ENCODE peak calls at places on chromosomes 11 and 22, in nine cellular contexts. R is RWPE1; V is HEK293T; W is CD4-positive, alpha-beta memory T cell; D is stimulated activated CD4-positive, alpha-beta T cell treated with anti-CD3 and anti-CD28 coated beads, Interleukin-2, amount 100 ng/mL, for 48 hours; H is GM10248; G is NCI-H774; C is NCI-H748 treated with DMSO at 0.1 percent for 48 hours; S is heart left ventricle. U is an unnamed sample.
A peak's percentile ranks its signal among the peaks of the same experiment; 100 is the strongest.

GRCh38 chr11:69351460-69351859 is 57.5 kb downstream of the MYEOV start:
- DNase-seq in R (peak; percentile 51), V (no peak), W (no peak), D (no peak), H (no peak), G (no peak), C (no peak), S (no peak), U (no peak)

GRCh38 chr11:26974068-26974790 is 19.7 kb upstream of the FIBIN start:
- DNase-seq in R (no peak), V (no peak), W (no peak), D (no peak), H (no peak), G (no peak), C (no peak), S (no peak), U (no peak)

GRCh38 chr22:44797181-44797720 is 44.9 kb downstream of the ARHGAP8 start:
- DNase-seq in R (no peak), V (no peak), W (no peak), D (no peak), H (no peak), G (no peak), C (no peak), S (no peak), U (no peak)

GRCh38 chr22:44667829-44668189 is 34.2 kb upstream of the PRR5 start:
- DNase-seq in R (no peak), V (no peak), W (peak; percentile 82), D (no peak), H (no peak), G (no peak), C (no peak), S (no peak), U (no peak)

GRCh38 chr11:69892986-69893555 is 73.9 kb upstream of the FGF3 start:
- DNase-seq in R (no peak), V (no peak), W (no peak), D (no peak), H (no peak), G (no peak), C (peak; percentile 57), S (no peak), U (no peak)

GRCh38 chr11:111982019-111982464 is 43.2 kb upstream of the DLAT start:
- DNase-seq in R (peak; percentile 62), V (peak; percentile 55), W (peak; percentile 35), D (peak; percentile 37), H (peak; percentile 71), G (peak; percentile 68), C (no peak), S (peak; percentile 46), U (no peak)

GRCh38 chr22:39135092-39135896 is 17.2 kb downstream of the CBX7 start:
- DNase-seq in R (no peak), V (peak; percentile 70), W (no peak), D (peak; percentile 38), H (peak; percentile 74), G (no peak), C (peak; percentile 6), S (peak; percentile 62), U (peak; percentile 72)

GRCh38 chr11:8087185-8087584 is 6.2 kb downstream of the TUB start:
- DNase-seq in R (no peak), V (no peak), W (no peak), D (no peak), H (no peak), G (no peak), C (no peak), S (no peak), U (no peak)

GRCh38 chr11:69368119-69368880 is 74.3 kb downstream of the MYEOV start:
- DNase-seq in R (peak; percentile 58), V (no peak), W (no peak), D (no peak), H (no peak), G (no peak), C (no peak), S (no peak), U (no peak)

GRCh38 chr11:65078151-65078550 is 5.7 kb downstream of the CDCA5 start:
- DNase-seq in R (peak; percentile 45), V (peak; percentile 71), W (peak; percentile 71), D (peak; percentile 67), H (peak; percentile 73), G (no peak), C (no peak), S (no peak), U (peak; percentile 46)

GRCh38 chr11:109853156-109853776 is 239.9 kb upstream of the ZC3H12C start:
- DNase-seq in R (peak; percentile 18), V (peak; percentile 18), W (no peak), D (no peak), H (peak; percentile 27), G (peak; percentile 8), C (peak; percentile 7), S (no peak), U (peak; percentile 20)

GRCh38 chr11:28521075-28521474 is 412.9 kb downstream of the METTL15 start:
- DNase-seq in R (peak; percentile 51), V (no peak), W (no peak), D (no peak), H (no peak), G (no peak), C (no peak), S (no peak), U (no peak)

GRCh38 chr11:72072348-72072747 is 8.0 kb downstream of the NUMA1 start:
- DNase-seq in R (peak; percentile 37), V (no peak), W (no peak), D (no peak), H (no peak), G (no peak), C (no peak), S (no peak), U (no peak)

GRCh38 chr11:60950024-60950423 is 2.0 kb downstream of the SLC15A3 start:
- DNase-seq in R (no peak), V (no peak), W (no peak), D (no peak), H (no peak), G (no peak), C (no peak), S (no peak), U (no peak)

GRCh38 chr11:114132944-114133394 is 73.5 kb downstream of the ZBTB16 start:
- DNase-seq in R (no peak), V (no peak), W (no peak), D (no peak), H (no peak), G (no peak), C (no peak), S (no peak), U (no peak)

GRCh38 chr11:68670208-68670992 is 13.9 kb upstream of the GAL start:
- DNase-seq in R (no peak), V (no peak), W (no peak), D (no peak), H (no peak), G (no peak), C (no peak), S (no peak), U (no peak)

GRCh38 chr11:106369224-106369623 is 291.8 kb downstream of the AASDHPPT start:
- DNase-seq in R (no peak), V (no peak), W (no peak), D (no peak), H (no peak), G (no peak), C (no peak), S (no peak), U (no peak)

GRCh38 chr22:32693102-32693501 is 108.4 kb upstream of the TIMP3 start:
- DNase-seq in R (peak; percentile 17), V (no peak), W (no peak), D (no peak), H (no peak), G (no peak), C (no peak), S (no peak), U (no peak)

GRCh38 chr22:29481265-29482000 is 1.4 kb downstream of the NEFH start:
- DNase-seq in R (no peak), V (no peak), W (no peak), D (no peak), H (no peak), G (no peak), C (no peak), S (no peak), U (peak; percentile 28)

GRCh38 chr11:27266125-27266524 is 96.9 kb downstream of the CCDC34 start:
- DNase-seq in R (no peak), V (no peak), W (no peak), D (no peak), H (no peak), G (no peak), C (no peak), S (no peak), U (no peak)

GRCh38 chr11:3133456-3134217 is 31.5 kb downstream of the OSBPL5 start:
- DNase-seq in R (no peak), V (no peak), W (no peak), D (no peak), H (no peak), G (no peak), C (no peak), S (peak; percentile 38), U (no peak)

GRCh38 chr22:48338793-48339705 is 1488.6 kb downstream of the BRD1 start:
- DNase-seq in R (no peak), V (no peak), W (no peak), D (no peak), H (no peak), G (no peak), C (no peak), S (no peak), U (no peak)

GRCh38 chr11:72422414-72422813 is 11.9 kb downstream of the CLPB start:
- DNase-seq in R (no peak), V (no peak), W (no peak), D (no peak), H (no peak), G (no peak), C (no peak), S (no peak), U (no peak)

GRCh38 chr11:66195867-66196266 is 72.6 kb upstream of the RAB1B start:
- DNase-seq in R (no peak), V (no peak), W (no peak), D (no peak), H (no peak), G (no peak), C (no peak), S (no peak), U (no peak)

GRCh38 chr11:829116-829945 is 1.6 kb downstream of the CRACR2B start:
- DNase-seq in R (no peak), V (no peak), W (no peak), D (no peak), H (no peak), G (no peak), C (no peak), S (no peak), U (no peak)

GRCh38 chr11:75468534-75469340 is 35.7 kb upstream of the KLHL35 start:
- DNase-seq in R (no peak), V (no peak), W (no peak), D (no peak), H (no peak), G (no peak), C (no peak), S (peak; percentile 77), U (peak; percentile 30)

GRCh38 chr11:106021181-106021966 is 666 bp downstream of the MSANTD4 start:
- DNase-seq in R (peak; percentile 13), V (no peak), W (peak; percentile 4), D (no peak), H (no peak), G (no peak), C (no peak), S (no peak), U (no peak)

GRCh38 chr11:122803306-122803705 is 35.0 kb upstream of the CRTAM start:
- DNase-seq in R (peak; percentile 99), V (no peak), W (no peak), D (no peak), H (no peak), G (no peak), C (no peak), S (no peak), U (no peak)

GRCh38 chr22:26952654-26953379 is 295.4 kb downstream of the MIAT start:
- DNase-seq in R (no peak), V (no peak), W (no peak), D (no peak), H (no peak), G (no peak), C (peak; percentile 37), S (no peak), U (no peak)

U was measured in neural crest cell.